ENCODE peak calls at places on chromosomes 6 and 20, in seven cellular contexts. One of them, this sample, is unnamed.
A peak's percentile ranks its signal among the peaks of the same experiment; 100 is the strongest.

GRCh38 chr20:14820771-14821170 is 483.4 kb upstream of the FLRT3 start:
- DNase-seq in fibroblast of the aortic adventitia: no peak
- DNase-seq in nephron progenitor cell: no peak
- DNase-seq in cardiac fibroblast: no peak
- DNase-seq in foreskin keratinocyte: peak; percentile 14
- DNase-seq in K562: no peak
- DNase-seq in pancreas: no peak
- DNase-seq in this sample: no peak

GRCh38 chr6:112296122-112296521 is 41.8 kb upstream of the LAMA4 start:
- DNase-seq in nephron progenitor cell: peak; percentile 6
- DNase-seq in foreskin keratinocyte: peak; percentile 27
- DNase-seq in fibroblast of the aortic adventitia: peak; percentile 47
- DNase-seq in K562: peak; percentile 27
- DNase-seq in cardiac fibroblast: peak; percentile 77
- DNase-seq in pancreas: no peak
- DNase-seq in this sample: no peak

GRCh38 chr6:56730663-56731529 is 88.2 kb upstream of the DST start:
- DNase-seq in fibroblast of the aortic adventitia: peak; percentile 66
- DNase-seq in pancreas: no peak
- DNase-seq in K562: no peak
- DNase-seq in cardiac fibroblast: peak; percentile 85
- DNase-seq in foreskin keratinocyte: peak; percentile 70
- DNase-seq in nephron progenitor cell: no peak
- DNase-seq in this sample: no peak

GRCh38 chr20:19860742-19861141 is 102.7 kb downstream of the RIN2 start:
- DNase-seq in nephron progenitor cell: no peak
- DNase-seq in K562: no peak
- DNase-seq in fibroblast of the aortic adventitia: no peak
- DNase-seq in cardiac fibroblast: no peak
- DNase-seq in foreskin keratinocyte: no peak
- DNase-seq in pancreas: no peak
- DNase-seq in this sample: no peak

GRCh38 chr6:157946865-157947532 is 34.7 kb upstream of the SYNJ2 start:
- DNase-seq in cardiac fibroblast: peak; percentile 36
- DNase-seq in K562: peak; percentile 59
- DNase-seq in pancreas: no peak
- DNase-seq in nephron progenitor cell: no peak
- DNase-seq in fibroblast of the aortic adventitia: peak; percentile 39
- DNase-seq in foreskin keratinocyte: no peak
- DNase-seq in this sample: no peak

GRCh38 chr6:90028995-90029635 is 134.8 kb downstream of the GJA10 start:
- DNase-seq in cardiac fibroblast: no peak
- DNase-seq in nephron progenitor cell: no peak
- DNase-seq in pancreas: no peak
- DNase-seq in fibroblast of the aortic adventitia: no peak
- DNase-seq in K562: no peak
- DNase-seq in foreskin keratinocyte: no peak
- DNase-seq in this sample: no peak

GRCh38 chr6:26322645-26323482 is 42.1 kb upstream of the BTN3A2 start:
- DNase-seq in pancreas: no peak
- DNase-seq in foreskin keratinocyte: peak; percentile 90
- DNase-seq in cardiac fibroblast: peak; percentile 97
- DNase-seq in K562: peak; percentile 96
- DNase-seq in fibroblast of the aortic adventitia: peak; percentile 97
- DNase-seq in nephron progenitor cell: peak; percentile 53
- DNase-seq in this sample: no peak

GRCh38 chr20:24964518-24964838 is 15.4 kb downstream of the CST7 start:
- DNase-seq in pancreas: no peak
- DNase-seq in fibroblast of the aortic adventitia: no peak
- DNase-seq in foreskin keratinocyte: no peak
- DNase-seq in K562: no peak
- DNase-seq in cardiac fibroblast: no peak
- DNase-seq in nephron progenitor cell: no peak
- DNase-seq in this sample: no peak

GRCh38 chr20:63555661-63556381 is 1.9 kb downstream of the FNDC11 start:
- DNase-seq in foreskin keratinocyte: no peak
- DNase-seq in fibroblast of the aortic adventitia: no peak
- DNase-seq in pancreas: no peak
- DNase-seq in cardiac fibroblast: no peak
- DNase-seq in K562: no peak
- DNase-seq in nephron progenitor cell: no peak
- DNase-seq in this sample: no peak

GRCh38 chr20:35551485-35551884 is 9.6 kb downstream of the ERGIC3 start:
- DNase-seq in K562: no peak
- DNase-seq in cardiac fibroblast: peak; percentile 7
- DNase-seq in foreskin keratinocyte: no peak
- DNase-seq in fibroblast of the aortic adventitia: no peak
- DNase-seq in nephron progenitor cell: no peak
- DNase-seq in pancreas: no peak
- DNase-seq in this sample: no peak

GRCh38 chr6:138291849-138292181 is 73.5 kb upstream of the PBOV1 start:
- DNase-seq in cardiac fibroblast: no peak
- DNase-seq in fibroblast of the aortic adventitia: no peak
- DNase-seq in K562: no peak
- DNase-seq in foreskin keratinocyte: no peak
- DNase-seq in pancreas: no peak
- DNase-seq in nephron progenitor cell: no peak
- DNase-seq in this sample: no peak

GRCh38 chr6:138291036-138291848 is 73.0 kb upstream of the PBOV1 start:
- DNase-seq in K562: no peak
- DNase-seq in fibroblast of the aortic adventitia: no peak
- DNase-seq in cardiac fibroblast: no peak
- DNase-seq in foreskin keratinocyte: no peak
- DNase-seq in nephron progenitor cell: no peak
- DNase-seq in pancreas: no peak
- DNase-seq in this sample: no peak

GRCh38 chr6:138290563-138290962 is 72.3 kb upstream of the PBOV1 start:
- DNase-seq in K562: no peak
- DNase-seq in nephron progenitor cell: no peak
- DNase-seq in cardiac fibroblast: no peak
- DNase-seq in fibroblast of the aortic adventitia: no peak
- DNase-seq in pancreas: no peak
- DNase-seq in foreskin keratinocyte: no peak
- DNase-seq in this sample: no peak

GRCh38 chr6:138287144-138287955 is 69.1 kb upstream of the PBOV1 start:
- DNase-seq in foreskin keratinocyte: peak; percentile 54
- DNase-seq in cardiac fibroblast: peak; percentile 34
- DNase-seq in K562: peak; percentile 51
- DNase-seq in fibroblast of the aortic adventitia: peak; percentile 51
- DNase-seq in pancreas: peak; percentile 68
- DNase-seq in nephron progenitor cell: peak; percentile 32
- DNase-seq in this sample: no peak

GRCh38 chr6:138289739-138290138 is 71.4 kb upstream of the PBOV1 start:
- DNase-seq in fibroblast of the aortic adventitia: no peak
- DNase-seq in cardiac fibroblast: no peak
- DNase-seq in K562: peak; percentile 11
- DNase-seq in pancreas: no peak
- DNase-seq in foreskin keratinocyte: no peak
- DNase-seq in nephron progenitor cell: peak; percentile 25
- DNase-seq in this sample: no peak
- TF ChIP-seq CTCF in fibroblast of the aortic adventitia: no peak
- TF ChIP-seq CTCF in cardiac fibroblast: no peak
- TF ChIP-seq CTCF in K562: peak; percentile 40
- TF ChIP-seq CTCF in pancreas: no peak
- TF ChIP-seq CTCF in foreskin keratinocyte: peak; percentile 19
- TF ChIP-seq CTCF in nephron progenitor cell: peak; percentile 7
- TF ChIP-seq CTCF in this sample: no peak

GRCh38 chr6:43361269-43361668 is 8.2 kb downstream of the ZNF318 start:
- DNase-seq in K562: no peak
- DNase-seq in cardiac fibroblast: no peak
- DNase-seq in foreskin keratinocyte: no peak
- DNase-seq in fibroblast of the aortic adventitia: no peak
- DNase-seq in nephron progenitor cell: no peak
- DNase-seq in pancreas: no peak
- DNase-seq in this sample: no peak

GRCh38 chr6:43359831-43360230 is 9.6 kb downstream of the ZNF318 start:
- DNase-seq in pancreas: no peak
- DNase-seq in K562: no peak
- DNase-seq in nephron progenitor cell: no peak
- DNase-seq in fibroblast of the aortic adventitia: no peak
- DNase-seq in foreskin keratinocyte: peak; percentile 81
- DNase-seq in cardiac fibroblast: no peak
- DNase-seq in this sample: no peak

GRCh38 chr6:43359381-43359780 is 10.1 kb downstream of the ZNF318 start:
- DNase-seq in pancreas: no peak
- DNase-seq in foreskin keratinocyte: peak; percentile 63
- DNase-seq in K562: no peak
- DNase-seq in fibroblast of the aortic adventitia: no peak
- DNase-seq in cardiac fibroblast: no peak
- DNase-seq in nephron progenitor cell: no peak
- DNase-seq in this sample: no peak

GRCh38 chr6:43355862-43356590 is 13.4 kb downstream of the ZNF318 start:
- DNase-seq in fibroblast of the aortic adventitia: peak; percentile 42
- DNase-seq in nephron progenitor cell: no peak
- DNase-seq in cardiac fibroblast: peak; percentile 19
- DNase-seq in foreskin keratinocyte: peak; percentile 19
- DNase-seq in pancreas: no peak
- DNase-seq in K562: no peak
- DNase-seq in this sample: no peak
- TF ChIP-seq CTCF in fibroblast of the aortic adventitia: peak; percentile 50
- TF ChIP-seq CTCF in nephron progenitor cell: no peak
- TF ChIP-seq CTCF in cardiac fibroblast: peak; percentile 36
- TF ChIP-seq CTCF in foreskin keratinocyte: peak; percentile 54
- TF ChIP-seq CTCF in pancreas: no peak
- TF ChIP-seq CTCF in K562: peak; percentile 37
- TF ChIP-seq CTCF in this sample: no peak

DNA sequence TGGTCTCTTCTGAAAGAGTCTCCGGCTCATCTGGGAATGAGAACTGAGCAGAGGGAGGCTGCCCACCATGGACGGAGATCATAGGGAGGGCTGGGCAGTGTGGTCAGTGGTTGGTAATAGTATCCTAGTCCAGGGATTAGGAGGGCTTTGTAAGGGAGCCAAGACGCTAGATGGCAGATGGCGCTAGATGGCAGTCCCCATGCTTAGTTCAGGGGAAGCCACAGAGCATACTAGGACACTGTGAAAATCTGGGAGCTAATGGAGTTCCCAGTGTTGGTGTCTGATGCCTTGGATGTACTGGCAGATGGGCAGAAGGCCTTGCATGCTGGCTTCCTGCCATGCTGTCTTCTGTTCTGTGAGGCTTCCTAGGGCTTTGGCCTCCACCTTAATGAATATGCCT is 21.7 kb upstream of the DAAM2 start:
- DNase-seq in foreskin keratinocyte: no peak
- DNase-seq in pancreas: no peak
- DNase-seq in nephron progenitor cell: no peak
- DNase-seq in cardiac fibroblast: no peak
- DNase-seq in K562: no peak
- DNase-seq in fibroblast of the aortic adventitia: no peak
- DNase-seq in this sample: no peak
- TF ChIP-seq CTCF in foreskin keratinocyte: no peak
- TF ChIP-seq CTCF in pancreas: no peak
- TF ChIP-seq CTCF in nephron progenitor cell: no peak
- TF ChIP-seq CTCF in cardiac fibroblast: no peak
- TF ChIP-seq CTCF in K562: no peak
- TF ChIP-seq CTCF in fibroblast of the aortic adventitia: no peak
- TF ChIP-seq CTCF in this sample: no peak

DNA sequence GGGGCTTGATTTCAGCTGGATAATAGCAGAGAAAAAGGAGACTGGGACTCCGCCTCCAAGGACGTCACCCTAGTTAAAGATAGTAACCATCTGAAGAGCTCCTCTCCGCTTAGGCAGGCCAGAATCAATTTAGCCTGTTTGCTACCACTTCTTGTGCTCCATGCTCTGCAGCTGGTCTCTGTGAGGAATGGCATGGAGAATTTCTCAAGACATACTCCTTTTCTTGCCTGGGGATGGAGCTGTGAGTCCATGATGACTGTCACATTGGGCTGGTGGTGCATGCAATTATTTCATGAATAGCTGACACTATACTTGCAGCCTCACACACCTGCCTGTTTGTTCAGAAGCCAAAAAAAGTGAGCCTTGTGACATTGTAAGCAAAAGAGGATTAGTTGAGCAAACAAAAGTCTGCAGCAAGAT is 61.4 kb downstream of the TXLNB start:
- DNase-seq in pancreas: no peak
- DNase-seq in nephron progenitor cell: no peak
- DNase-seq in cardiac fibroblast: peak; percentile 52
- DNase-seq in fibroblast of the aortic adventitia: peak; percentile 63
- DNase-seq in K562: no peak
- DNase-seq in foreskin keratinocyte: no peak
- DNase-seq in this sample: no peak
- TF ChIP-seq CTCF in pancreas: no peak
- TF ChIP-seq CTCF in nephron progenitor cell: no peak
- TF ChIP-seq CTCF in cardiac fibroblast: no peak
- TF ChIP-seq CTCF in fibroblast of the aortic adventitia: peak; percentile 20
- TF ChIP-seq CTCF in K562: no peak
- TF ChIP-seq CTCF in foreskin keratinocyte: peak; percentile 52
- TF ChIP-seq CTCF in this sample: no peak

GRCh38 chr6:99712560-99712959 is 105.9 kb downstream of the PRDM13 start:
- DNase-seq in foreskin keratinocyte: no peak
- DNase-seq in K562: no peak
- DNase-seq in cardiac fibroblast: no peak
- DNase-seq in fibroblast of the aortic adventitia: no peak
- DNase-seq in nephron progenitor cell: no peak
- DNase-seq in pancreas: no peak
- DNase-seq in this sample: no peak
- TF ChIP-seq CTCF in foreskin keratinocyte: no peak
- TF ChIP-seq CTCF in K562: no peak
- TF ChIP-seq CTCF in cardiac fibroblast: no peak
- TF ChIP-seq CTCF in fibroblast of the aortic adventitia: no peak
- TF ChIP-seq CTCF in nephron progenitor cell: no peak
- TF ChIP-seq CTCF in pancreas: no peak
- TF ChIP-seq CTCF in this sample: no peak

GRCh38 chr6:49607391-49607982 is 29.2 kb downstream of the RHAG start:
- DNase-seq in foreskin keratinocyte: peak; percentile 63
- DNase-seq in pancreas: no peak
- DNase-seq in fibroblast of the aortic adventitia: no peak
- DNase-seq in nephron progenitor cell: no peak
- DNase-seq in cardiac fibroblast: no peak
- DNase-seq in K562: no peak
- DNase-seq in this sample: no peak
- TF ChIP-seq CTCF in foreskin keratinocyte: no peak
- TF ChIP-seq CTCF in pancreas: no peak
- TF ChIP-seq CTCF in fibroblast of the aortic adventitia: no peak
- TF ChIP-seq CTCF in nephron progenitor cell: no peak
- TF ChIP-seq CTCF in cardiac fibroblast: no peak
- TF ChIP-seq CTCF in K562: no peak
- TF ChIP-seq CTCF in this sample: no peak

DNA sequence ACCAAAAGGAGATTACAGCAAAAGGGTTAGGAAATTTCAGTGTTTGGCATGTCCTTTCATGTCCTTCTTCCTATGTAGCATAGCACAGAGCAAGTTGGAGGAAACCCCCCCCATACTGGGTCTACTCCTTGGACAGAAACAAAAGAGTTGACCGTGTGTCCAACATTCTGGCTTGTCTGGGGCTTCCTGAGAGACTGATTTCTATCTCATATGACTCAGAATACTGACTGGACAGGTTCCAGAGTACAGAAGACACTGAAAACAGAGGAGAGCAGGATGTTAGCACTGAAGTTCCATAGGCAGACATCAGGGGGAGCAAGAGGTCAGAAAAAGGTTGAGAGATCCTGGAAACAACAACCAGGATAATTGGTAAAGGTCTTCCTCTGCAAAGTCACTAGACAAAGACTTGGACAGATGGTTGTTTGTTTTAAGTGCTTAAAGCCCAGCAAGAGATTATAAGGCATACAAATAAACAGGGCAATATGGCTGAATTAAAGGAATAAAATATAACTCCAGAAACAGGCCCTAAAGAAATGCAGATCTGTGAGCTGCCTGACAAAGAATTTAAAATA is 48.4 kb downstream of the USP49 start:
- DNase-seq in nephron progenitor cell: peak; percentile 55
- DNase-seq in foreskin keratinocyte: peak; percentile 97
- DNase-seq in pancreas: peak; percentile 56
- DNase-seq in K562: peak; percentile 92
- DNase-seq in cardiac fibroblast: peak; percentile 97
- DNase-seq in fibroblast of the aortic adventitia: peak; percentile 98
- DNase-seq in this sample: no peak
- TF ChIP-seq CTCF in nephron progenitor cell: peak; percentile 67
- TF ChIP-seq CTCF in foreskin keratinocyte: peak; percentile 93
- TF ChIP-seq CTCF in pancreas: peak; percentile 71
- TF ChIP-seq CTCF in K562: peak; percentile 93
- TF ChIP-seq CTCF in cardiac fibroblast: peak; percentile 93
- TF ChIP-seq CTCF in fibroblast of the aortic adventitia: peak; percentile 93
- TF ChIP-seq CTCF in this sample: no peak